ENCODE peak calls at places on chromosome 2, in four cellular contexts. E is HepG2, P is K562, R is SK-N-SH. W is an unnamed sample.

GRCh38 chr2:156537147-156537546 is 101.0 kb downstream of the GPD2 start:
- DNase-seq in E (no peak), P (no peak), R (no peak), W (no peak)

GRCh38 chr2:136022747-136023146 is 37.3 kb upstream of the DARS1 start:
- DNase-seq in E (no peak), P (no peak), R (no peak), W (no peak)

GRCh38 chr2:6526093-6526824 is 339.4 kb downstream of the CMPK2 start:
- DNase-seq in E (peak), P (no peak), R (peak), W (no peak)

GRCh38 chr2:134127496-134127895 is 126.4 kb upstream of the MGAT5 start:
- DNase-seq in E (no peak), P (no peak), R (no peak), W (no peak)

GRCh38 chr2:235026649-235027557 is 75.1 kb downstream of the SH3BP4 start:
- DNase-seq in E (no peak), P (no peak), R (no peak), W (no peak)

GRCh38 chr2:128552141-128552805 is 233.6 kb upstream of the HS6ST1 start:
- DNase-seq in E (no peak), P (no peak), R (no peak), W (no peak)

GRCh38 chr2:234251326-234252271 is 201.1 kb downstream of the SPP2 start:
- DNase-seq in E (peak), P (no peak), R (no peak), W (no peak)

GRCh38 chr2:71743995-71744675 is 290.8 kb downstream of the DYSF start:
- DNase-seq in E (no peak), P (no peak), R (no peak), W (no peak)

GRCh38 chr2:136116813-136117390 is 1.0 kb downstream of the CXCR4 start:
- DNase-seq in E (no peak), P (no peak), R (peak), W (peak)

GRCh38 chr2:98900721-98901120 is 35.3 kb downstream of the CRACDL start:
- DNase-seq in E (no peak), P (no peak), R (no peak), W (no peak)

GRCh38 chr2:218066946-218067515 is 2.0 kb upstream of the RUFY4 start:
- DNase-seq in E (no peak), P (no peak), R (peak), W (no peak)

GRCh38 chr2:160736629-160737028 is 243.0 kb upstream of the RBMS1 start:
- DNase-seq in E (no peak), P (no peak), R (no peak), W (no peak)

GRCh38 chr2:168758970-168759820 is 43.2 kb upstream of the NOSTRIN start:
- DNase-seq in E (peak), P (peak), R (peak), W (peak)

GRCh38 chr2:49616800-49617199 is 462.5 kb upstream of the FSHR start:
- DNase-seq in E (peak), P (no peak), R (peak), W (peak)

GRCh38 chr2:49621014-49621413 is 466.7 kb upstream of the FSHR start:
- DNase-seq in E (no peak), P (no peak), R (no peak), W (no peak)

DNA sequence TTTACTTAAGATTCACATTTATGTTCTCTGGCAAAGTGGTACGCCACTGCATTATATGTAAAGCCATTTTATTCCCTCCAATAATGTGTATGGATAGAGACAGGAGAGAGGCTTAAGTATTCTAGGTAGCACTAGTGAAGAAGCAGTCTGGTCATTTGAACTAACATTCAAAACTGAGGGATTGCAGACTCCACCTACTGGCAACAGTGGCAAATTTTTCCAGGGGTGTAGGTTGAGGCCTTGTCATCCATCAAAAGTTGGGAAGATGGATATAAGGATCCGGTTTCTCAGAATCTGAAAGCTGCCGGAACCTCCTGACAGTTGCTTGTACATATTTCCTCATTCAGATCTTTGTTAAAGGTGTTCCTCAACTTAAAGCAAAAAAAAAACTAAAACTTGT is 465.5 kb upstream of the FSHR start:
- DNase-seq in E (peak), P (no peak), R (peak), W (peak)
- TF ChIP-seq FOXM1 in E (no peak), P (no peak), R (no peak), W (no peak)

DNA sequence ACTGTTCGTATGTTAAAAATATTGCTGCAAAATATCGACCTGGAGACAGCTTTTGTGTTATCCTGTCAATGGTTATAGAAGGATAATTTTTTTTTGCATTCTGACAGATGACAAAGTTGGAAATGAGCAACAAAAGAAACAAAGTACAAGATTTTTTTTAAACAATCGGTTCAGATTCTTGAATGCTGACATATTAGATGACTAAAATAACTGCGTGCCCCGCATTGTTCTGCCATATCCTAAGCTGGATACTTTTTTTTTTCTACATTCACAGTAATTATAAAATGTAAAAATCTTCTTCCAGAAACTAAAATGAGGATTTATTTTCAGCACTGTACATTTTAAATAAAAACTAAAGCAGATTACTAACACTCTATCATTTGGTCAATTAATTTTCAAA is 67.1 kb downstream of the ABCG8 start:
- DNase-seq in E (no peak), P (no peak), R (no peak), W (no peak)
- TF ChIP-seq FOXM1 in E (no peak), P (no peak), R (no peak), W (no peak)

GRCh38 chr2:2664989-2665833 is 334.1 kb upstream of the MYT1L start:
- DNase-seq in E (peak), P (no peak), R (no peak), W (no peak)
- TF ChIP-seq FOXM1 in E (no peak), P (no peak), R (no peak), W (no peak)

DNA sequence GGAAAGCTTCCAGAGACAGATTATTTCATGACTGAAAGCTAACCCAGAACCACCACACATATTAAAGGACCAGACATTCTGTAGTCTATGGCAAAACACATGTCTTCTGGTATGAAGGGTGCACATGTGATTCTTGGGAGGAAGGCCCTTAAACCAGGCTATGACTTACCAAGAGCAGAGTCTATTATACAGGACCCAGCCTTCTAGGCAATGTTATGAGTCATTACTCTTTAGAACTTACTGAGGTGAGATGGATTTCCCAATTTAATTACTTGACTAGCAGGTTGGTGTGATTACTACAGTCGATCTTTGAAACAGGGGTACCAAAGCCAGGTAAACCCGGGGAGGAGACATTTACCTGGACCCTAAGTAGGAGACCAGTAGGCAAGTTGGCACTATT is 350.8 kb downstream of the TRIB2 start:
- DNase-seq in E (no peak), P (no peak), R (no peak), W (no peak)
- TF ChIP-seq FOXM1 in E (no peak), P (no peak), R (no peak), W (no peak)

GRCh38 chr2:240499309-240500301 is 58.2 kb downstream of the ANKMY1 start:
- DNase-seq in E (no peak), P (no peak), R (peak), W (no peak)
- TF ChIP-seq FOXM1 in E (no peak), P (no peak), R (no peak), W (no peak)

DNA sequence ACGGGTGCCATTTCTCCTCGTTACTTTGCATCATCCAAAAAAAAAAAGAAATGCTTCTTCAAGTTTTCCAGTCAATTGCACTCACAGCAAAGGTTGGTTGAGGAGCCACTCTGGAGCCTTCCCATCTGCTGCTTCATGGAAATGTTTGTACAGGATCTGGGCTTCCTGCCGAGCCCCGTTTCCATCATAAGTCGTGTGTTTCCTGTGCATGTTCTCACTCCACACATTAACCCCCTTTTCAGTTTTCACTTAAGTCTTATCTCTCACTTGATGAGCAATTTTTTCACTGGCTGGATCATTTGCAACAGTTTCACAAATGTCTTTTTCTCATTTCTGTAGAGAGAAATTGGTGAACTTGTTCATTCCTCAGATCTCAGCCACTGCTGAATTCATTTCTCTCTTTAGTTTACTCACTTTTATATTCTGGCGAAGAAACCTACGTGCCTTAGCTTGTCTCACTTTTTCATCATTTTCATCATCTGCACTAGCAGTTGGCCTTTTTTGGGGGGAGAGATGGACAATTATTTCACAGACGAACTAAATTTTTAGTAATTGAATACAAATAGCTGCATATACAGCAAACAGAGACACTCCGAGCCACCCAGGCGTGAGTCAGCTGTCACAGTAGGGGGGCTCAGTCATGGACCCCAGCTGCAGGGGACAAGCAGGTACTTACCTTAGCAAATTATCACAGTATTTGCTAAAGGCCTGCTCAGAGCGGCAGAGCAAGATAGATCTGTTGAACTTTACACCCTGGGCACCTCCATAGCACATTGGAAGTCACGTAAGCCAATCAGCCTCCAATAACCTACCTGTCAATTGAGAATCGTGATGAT is 750.8 kb upstream of the ID2 start:
- DNase-seq in E (no peak), P (no peak), R (no peak), W (no peak)
- TF ChIP-seq FOXM1 in E (no peak), P (no peak), R (no peak), W (no peak)

GRCh38 chr2:179954026-179954425 is 53.1 kb downstream of the CWC22 start:
- DNase-seq in E (peak), P (no peak), R (no peak), W (no peak)
- TF ChIP-seq FOXM1 in E (no peak), P (no peak), R (no peak), W (no peak)

W was measured in HEK293T.